ENCODE peak calls at places on chromosomes 6 and 20, in six cellular contexts. S is activated T-helper 1 cell treated with Interleukin-2 at 50 U/mL for 16 hours, W is GM19239, J is AG10803, I is HCT116, H is ACHN. C is an unnamed sample.

GRCh38 chr6:131914967-131915751 is 36.0 kb downstream of the CCN2 start:
- DNase-seq in I (peak), H (peak), W (peak), J (peak), S (no peak), C (peak)

GRCh38 chr6:169793408-169793807 is 42.0 kb downstream of the ERMARD start:
- DNase-seq in J (no peak), W (no peak), I (no peak), S (no peak), H (no peak), C (no peak)

GRCh38 chr6:25670793-25671513 is 18.9 kb downstream of the SCGN start:
- DNase-seq in J (no peak), S (no peak), H (no peak), W (no peak), I (peak), C (no peak)

GRCh38 chr20:32478576-32478975 is 106.6 kb downstream of the NOL4L start:
- DNase-seq in H (no peak), J (no peak), S (no peak), W (no peak), I (no peak), C (no peak)

GRCh38 chr20:35260426-35260825 is 17.5 kb downstream of the MMP24OS start:
- DNase-seq in H (no peak), S (no peak), I (no peak), J (no peak), W (no peak), C (no peak)

GRCh38 chr20:34988176-34988540 is 32.5 kb downstream of the MYH7B start:
- DNase-seq in I (no peak), J (no peak), H (no peak), S (no peak), W (no peak), C (no peak)

GRCh38 chr6:1404066-1404712 is 14.8 kb downstream of the FOXF2 start:
- DNase-seq in J (no peak), W (no peak), H (no peak), I (no peak), S (no peak), C (no peak)

GRCh38 chr6:32075781-32076494 is 33.2 kb downstream of the TNXB start:
- DNase-seq in H (no peak), I (no peak), J (no peak), S (no peak), W (no peak), C (no peak)

GRCh38 chr6:73476722-73477121 is 15.2 kb downstream of the MTO1 start:
- DNase-seq in I (no peak), W (no peak), S (no peak), H (no peak), J (no peak), C (no peak)

GRCh38 chr6:30836957-30837356 is 47.4 kb upstream of the DDR1 start:
- DNase-seq in S (no peak), W (no peak), J (no peak), I (no peak), H (no peak), C (no peak)

GRCh38 chr6:45587229-45588060 is 209.7 kb upstream of the SUPT3H start:
- DNase-seq in J (no peak), W (no peak), S (no peak), I (no peak), H (no peak), C (no peak)

GRCh38 chr6:43740961-43741764 is 28.8 kb upstream of the VEGFA start:
- DNase-seq in I (no peak), H (no peak), J (no peak), S (no peak), W (no peak), C (no peak)

GRCh38 chr6:71248306-71248705 is 40.3 kb upstream of the OGFRL1 start:
- DNase-seq in W (no peak), J (peak), I (no peak), H (peak), S (no peak), C (no peak)

GRCh38 chr20:50149481-50150254 is 3.9 kb downstream of the PEDS1 start:
- DNase-seq in W (no peak), I (no peak), J (no peak), S (no peak), H (no peak), C (no peak)

GRCh38 chr20:10565191-10565921 is 108.4 kb downstream of the JAG1 start:
- DNase-seq in S (no peak), H (no peak), I (no peak), W (no peak), J (peak), C (no peak)

GRCh38 chr20:675453-676314 is at the start of gene SCRT2:
- DNase-seq in W (no peak), S (peak), H (peak), I (no peak), J (peak), C (peak)

GRCh38 chr6:34484899-34485298 is 19.0 kb downstream of the PACSIN1 start:
- DNase-seq in H (no peak), J (no peak), I (peak), S (peak), W (no peak), C (peak)

GRCh38 chr6:156334961-156335360 is 442.2 kb upstream of the ARID1B start:
- DNase-seq in S (no peak), I (no peak), W (no peak), J (no peak), H (no peak), C (no peak)

GRCh38 chr20:61682998-61683681 is 382.5 kb downstream of the TAF4 start:
- DNase-seq in S (no peak), W (no peak), J (peak), I (no peak), H (no peak), C (no peak)

GRCh38 chr6:128516514-128516898 is 3.9 kb downstream of the PTPRK start:
- DNase-seq in S (no peak), H (peak), J (peak), I (no peak), W (no peak), C (no peak)